ENCODE peak calls at places on chromosomes 16 and 17, in eight cellular contexts. X is stimulated activated CD8-positive, alpha-beta memory T cell treated with anti-CD3 and anti-CD28 coated beads, Interleukin-2, amount 100 ng/mL, for 48 hours; F is AG09309; H is RPMI8226; P is hypothalamus; Q is RWPE1; Y is GF-D8; O is activated T-cell treated with anti-CD3 and anti-CD28 coated beads, Interleukin-2, amount 50 U/mL, for 4 hours. D is an unnamed sample.

GRCh38 chr16:11130978-11131665 is 124.9 kb downstream of the SOCS1 start:
- DNase-seq in P (no peak), F (no peak), H (no peak), Y (no peak), Q (no peak), O (no peak), X (no peak), D (no peak)

GRCh38 chr17:43085489-43085888 is 39.7 kb downstream of the BRCA1 start:
- DNase-seq in Q (no peak), P (no peak), O (no peak), X (no peak), H (no peak), Y (no peak), F (no peak), D (no peak)

GRCh38 chr17:6570731-6571465 is 14.5 kb upstream of the PITPNM3 start:
- DNase-seq in Y (no peak), H (no peak), Q (no peak), X (no peak), P (no peak), O (no peak), F (no peak), D (no peak)

GRCh38 chr16:69412287-69412686 is 12.1 kb upstream of the CYB5B start:
- DNase-seq in F (no peak), Y (no peak), H (no peak), P (no peak), X (no peak), Q (no peak), O (no peak), D (no peak)

GRCh38 chr17:4899341-4900230 is at the start of gene C17orf107:
- DNase-seq in O (peak), Q (peak), X (peak), P (no peak), F (no peak), Y (no peak), H (peak), D (peak)

GRCh38 chr17:66466933-66467367 is 164.5 kb downstream of the PRKCA start:
- DNase-seq in Q (peak), Y (peak), P (no peak), H (no peak), X (no peak), F (peak), O (no peak), D (peak)

GRCh38 chr17:58269557-58270291 is 11.0 kb downstream of the MPO start:
- DNase-seq in Y (no peak), P (no peak), F (no peak), X (no peak), H (no peak), O (no peak), Q (no peak), D (peak)

GRCh38 chr16:86825631-86826030 is 247.3 kb downstream of the FOXL1 start:
- DNase-seq in Q (no peak), Y (no peak), H (no peak), P (no peak), F (no peak), O (no peak), X (no peak), D (no peak)

GRCh38 chr16:67758966-67759365 is 39.9 kb upstream of the GFOD2 start:
- DNase-seq in Q (no peak), X (no peak), F (no peak), P (no peak), Y (no peak), H (no peak), O (no peak), D (no peak)

D was measured in HL-60.